ENCODE peak calls at places on chromosomes 5 and 9, in seven cellular contexts. A, N, O, Q, D, X and K are unnamed samples.

GRCh38 chr5:172666251-172666650 is 25.2 kb downstream of the NEURL1B start:
- DNase-seq in A (no peak), N (peak), O (no peak), Q (no peak), D (no peak), X (peak), K (peak)

GRCh38 chr5:158840193-158840592 is 259.5 kb downstream of the EBF1 start:
- DNase-seq in A (no peak), N (peak), O (no peak), Q (no peak), D (no peak), X (no peak), K (no peak)

GRCh38 chr5:146208916-146209522 is 5.6 kb downstream of the RBM27 start:
- DNase-seq in A (no peak), N (no peak), O (no peak), Q (no peak), D (no peak), X (peak), K (no peak)

GRCh38 chr9:20684865-20685696 is 1.0 kb downstream of the FOCAD start:
- DNase-seq in A (no peak), N (peak), O (no peak), Q (no peak), D (no peak), X (peak), K (no peak)

GRCh38 chr5:1430121-1430795 is 15.0 kb downstream of the SLC6A3 start:
- DNase-seq in A (no peak), N (no peak), O (no peak), Q (no peak), D (no peak), X (no peak), K (no peak)

GRCh38 chr9:118362123-118362522 is 657.9 kb downstream of the TLR4 start:
- DNase-seq in A (no peak), N (peak), O (no peak), Q (no peak), D (no peak), X (no peak), K (no peak)

GRCh38 chr9:680106-680505 is 161.4 kb upstream of the DMRT1 start:
- DNase-seq in A (no peak), N (no peak), O (no peak), Q (no peak), D (no peak), X (peak), K (no peak)

GRCh38 chr9:126160067-126160853 is 166.4 kb upstream of the MVB12B start:
- DNase-seq in A (no peak), N (no peak), O (peak), Q (no peak), D (no peak), X (no peak), K (no peak)

GRCh38 chr9:17757816-17758215 is 178.9 kb downstream of the SH3GL2 start:
- DNase-seq in A (no peak), N (no peak), O (no peak), Q (no peak), D (no peak), X (peak), K (no peak)

GRCh38 chr5:179488464-179488863 is 61.9 kb upstream of the RUFY1 start:
- DNase-seq in A (no peak), N (no peak), O (no peak), Q (no peak), D (no peak), X (no peak), K (no peak)

GRCh38 chr9:106613250-106613737 is 249.7 kb upstream of the ZNF462 start:
- DNase-seq in A (no peak), N (no peak), O (no peak), Q (no peak), D (no peak), X (no peak), K (no peak)

GRCh38 chr5:149572576-149573231 is 8.6 kb upstream of the ARHGEF37 start:
- DNase-seq in A (no peak), N (no peak), O (no peak), Q (no peak), D (no peak), X (no peak), K (no peak)

GRCh38 chr9:107484117-107484723 is 5.3 kb downstream of the KLF4 start:
- DNase-seq in A (peak), N (peak), O (peak), Q (no peak), D (no peak), X (peak), K (no peak)

GRCh38 chr9:13388157-13388556 is 108.7 kb upstream of the MPDZ start:
- DNase-seq in A (no peak), N (no peak), O (peak), Q (no peak), D (no peak), X (peak), K (no peak)

GRCh38 chr9:120693609-120694008 is 20.7 kb downstream of the MEGF9 start:
- DNase-seq in A (no peak), N (no peak), O (no peak), Q (no peak), D (no peak), X (peak), K (no peak)

GRCh38 chr9:129495422-129496186 is 125.3 kb downstream of the C9orf50 start:
- DNase-seq in A (peak), N (peak), O (peak), Q (peak), D (peak), X (peak), K (peak)

GRCh38 chr5:150294551-150295071 is 5.0 kb upstream of the CAMK2A start:
- DNase-seq in A (no peak), N (no peak), O (no peak), Q (no peak), D (no peak), X (no peak), K (no peak)

GRCh38 chr9:84374516-84374915 is 34.0 kb upstream of the SLC28A3 start:
- DNase-seq in A (no peak), N (no peak), O (no peak), Q (no peak), D (no peak), X (no peak), K (no peak)